ENCODE peak calls at places on chromosome 20, in five cellular contexts. Z is astrocyte, X is tibial artery, K is adrenal gland, W is heart left ventricle. S is an unnamed sample. For H3K4me1, the result is how much of the 10 kb centered on the place peaks cover.

GRCh38 chr20:15673206-15673605 is 900.0 kb downstream of the KIF16B start:
- DNase-seq in X (no peak), W (no peak), Z (peak), K (no peak), S (no peak)

GRCh38 chr20:63129991-63130653 is 85.8 kb downstream of the YTHDF1 start:
- DNase-seq in K (peak), Z (no peak), W (no peak), X (peak), S (peak)

GRCh38 chr20:33490023-33490933 is at the start of gene CBFA2T2:
- DNase-seq in K (peak), X (peak), W (peak), Z (peak), S (no peak)

GRCh38 chr20:4813076-4813838 is 91.5 kb downstream of the PRND start:
- DNase-seq in X (no peak), Z (no peak), K (no peak), W (peak), S (no peak)

GRCh38 chr20:16066571-16066970 is 506.7 kb downstream of the KIF16B start:
- DNase-seq in K (no peak), Z (no peak), W (no peak), X (no peak), S (no peak)

GRCh38 chr20:2859330-2860121 is 13.8 kb upstream of the PTPRA start:
- DNase-seq in K (no peak), Z (peak), X (no peak), W (peak), S (no peak)

GRCh38 chr20:34302723-34303528 is at the start of gene AHCY:
- DNase-seq in W (peak), Z (peak), K (peak), X (peak), S (peak)

GRCh38 chr20:58478141-58478805 is 36.9 kb downstream of the APCDD1L start:
- DNase-seq in K (no peak), Z (no peak), W (no peak), X (no peak), S (no peak)

GRCh38 chr20:23079926-23080325 is 6.2 kb downstream of the CD93 start:
- DNase-seq in Z (no peak), K (no peak), W (no peak), X (no peak), S (peak)

GRCh38 chr20:5282561-5282960 is 34.2 kb downstream of the PROKR2 start:
- DNase-seq in K (no peak), Z (no peak), X (no peak), W (no peak), S (no peak)

GRCh38 chr20:62355527-62356142 is 11.5 kb downstream of the LAMA5 start:
- DNase-seq in W (peak), Z (no peak), X (peak), K (peak), S (peak)

GRCh38 chr20:11305406-11305805 is 612.3 kb upstream of the BTBD3 start:
- DNase-seq in X (no peak), Z (peak), K (no peak), W (no peak), S (no peak)

GRCh38 chr20:22688485-22688884 is 104.1 kb upstream of the FOXA2 start:
- DNase-seq in X (no peak), Z (no peak), W (no peak), K (no peak), S (no peak)

GRCh38 chr20:4160761-4161305 is 145.5 kb upstream of the RNF24 start:
- DNase-seq in W (peak), X (peak), K (peak), Z (peak), S (no peak)

GRCh38 chr20:1811621-1812498 is 83.3 kb upstream of the SIRPA start:
- DNase-seq in X (no peak), Z (peak), W (no peak), K (no peak), S (peak)

GRCh38 chr20:14790771-14791517 is 453.5 kb upstream of the FLRT3 start:
- DNase-seq in X (no peak), K (no peak), Z (peak), W (no peak), S (peak)

GRCh38 chr20:7859371-7859802 is 80.9 kb downstream of the HAO1 start:
- DNase-seq in Z (peak), W (no peak), X (no peak), K (no peak), S (peak)

GRCh38 chr20:41169791-41170351 is 32.5 kb downstream of the PLCG1 start:
- DNase-seq in W (no peak), K (peak), Z (peak), X (peak), S (no peak)

GRCh38 chr20:45946149-45946970 is 11.9 kb downstream of the PCIF1 start:
- DNase-seq in Z (peak), W (peak), X (peak), K (peak), S (no peak)

GRCh38 chr20:6122873-6123649 is at the start of gene FERMT1:
- DNase-seq in Z (peak), K (peak), W (peak), X (no peak), S (peak)

GRCh38 chr20:46308258-46309157 is at the start of gene CDH22:
- DNase-seq in W (peak), K (peak), Z (peak), X (no peak), S (peak)

GRCh38 chr20:58875541-58876134 is 23.1 kb downstream of the GNAS start:
- DNase-seq in W (no peak), X (no peak), K (peak), Z (peak), S (no peak)

GRCh38 chr20:40715491-40715890 is 26.5 kb upstream of the MAFB start:
- DNase-seq in X (no peak), W (no peak), K (no peak), Z (no peak), S (no peak)

GRCh38 chr20:17888044-17888443 is 80.5 kb downstream of the SNX5 start:
- DNase-seq in K (no peak), Z (no peak), W (no peak), X (no peak), S (no peak)

GRCh38 chr20:25018841-25019240 is 26.3 kb upstream of the APMAP start:
- DNase-seq in X (peak), Z (no peak), W (peak), K (no peak), S (no peak)

GRCh38 chr20:6086868-6087267 is 33.0 kb upstream of the LRRN4 start:
- DNase-seq in K (no peak), X (no peak), W (no peak), Z (no peak), S (no peak)

GRCh38 chr20:63230800-63231268 is 4.9 kb upstream of the BIRC7 start:
- DNase-seq in X (peak), K (peak), W (peak), Z (peak), S (peak)

GRCh38 chr20:6501061-6501460 is 266.4 kb upstream of the BMP2 start:
- DNase-seq in K (peak), W (no peak), X (no peak), Z (peak), S (no peak)

GRCh38 chr20:60246751-60247150 is 288.5 kb downstream of the CDH26 start:
- DNase-seq in K (no peak), Z (no peak), X (no peak), W (no peak), S (no peak)

GRCh38 chr20:17066955-17067354 is 159.9 kb upstream of the PCSK2 start:
- DNase-seq in W (no peak), K (no peak), X (no peak), Z (no peak), S (no peak)

GRCh38 chr20:21725892-21726291 is 20.4 kb downstream of the PAX1 start:
- DNase-seq in X (no peak), Z (no peak), K (no peak), W (no peak), S (no peak)

GRCh38 chr20:62953167-62953838 is 794 bp downstream of the SLC17A9 start:
- DNase-seq in W (no peak), X (no peak), K (no peak), Z (no peak), S (no peak)

GRCh38 chr20:47680804-47681529 is 104.3 kb downstream of the SULF2 start:
- DNase-seq in K (no peak), Z (peak), X (no peak), W (no peak), S (no peak)

GRCh38 chr20:16970751-16971150 is 222.6 kb downstream of the OTOR start:
- DNase-seq in K (no peak), Z (no peak), W (no peak), X (no peak), S (no peak)

GRCh38 chr20:20480126-20480525 is 112.2 kb downstream of the INSM1 start:
- DNase-seq in Z (no peak), X (no peak), W (no peak), K (no peak), S (no peak)

GRCh38 chr20:36895036-36895435 is 19.1 kb downstream of the TLDC2 start:
- DNase-seq in W (no peak), Z (no peak), X (no peak), K (no peak), S (no peak)

GRCh38 chr20:36988494-36988966 is 37.0 kb upstream of the SAMHD1 start:
- DNase-seq in X (no peak), Z (peak), W (no peak), K (no peak), S (peak)

GRCh38 chr20:39897781-39898466 is 791.1 kb downstream of the MAFB start:
- DNase-seq in X (no peak), Z (peak), W (no peak), K (no peak), S (no peak)

GRCh38 chr20:63321148-63321831 is 28.3 kb downstream of the COL20A1 start:
- DNase-seq in K (peak), W (peak), X (peak), Z (peak), S (no peak)

GRCh38 chr20:35305682-35306556 is 13.7 kb upstream of the FAM83C start:
- DNase-seq in X (peak), W (no peak), Z (peak), K (peak), S (peak)
- H3K4me1 ChIP-seq in X (under half), W (under half), Z (half or more), K (under half), S (half or more)

GRCh38 chr20:44494266-44494665 is 18.6 kb downstream of the TTPAL start:
- DNase-seq in X (no peak), Z (peak), W (no peak), K (no peak), S (no peak)

GRCh38 chr20:44496976-44497375 is 21.3 kb downstream of the TTPAL start:
- DNase-seq in Z (peak), X (no peak), K (no peak), W (no peak), S (no peak)

GRCh38 chr20:44495257-44495656 is 19.6 kb downstream of the TTPAL start:
- DNase-seq in Z (peak), W (no peak), K (no peak), X (no peak), S (no peak)

GRCh38 chr20:44494681-44495080 is 19.0 kb downstream of the TTPAL start:
- DNase-seq in W (no peak), Z (no peak), K (no peak), X (no peak), S (no peak)

DNA sequence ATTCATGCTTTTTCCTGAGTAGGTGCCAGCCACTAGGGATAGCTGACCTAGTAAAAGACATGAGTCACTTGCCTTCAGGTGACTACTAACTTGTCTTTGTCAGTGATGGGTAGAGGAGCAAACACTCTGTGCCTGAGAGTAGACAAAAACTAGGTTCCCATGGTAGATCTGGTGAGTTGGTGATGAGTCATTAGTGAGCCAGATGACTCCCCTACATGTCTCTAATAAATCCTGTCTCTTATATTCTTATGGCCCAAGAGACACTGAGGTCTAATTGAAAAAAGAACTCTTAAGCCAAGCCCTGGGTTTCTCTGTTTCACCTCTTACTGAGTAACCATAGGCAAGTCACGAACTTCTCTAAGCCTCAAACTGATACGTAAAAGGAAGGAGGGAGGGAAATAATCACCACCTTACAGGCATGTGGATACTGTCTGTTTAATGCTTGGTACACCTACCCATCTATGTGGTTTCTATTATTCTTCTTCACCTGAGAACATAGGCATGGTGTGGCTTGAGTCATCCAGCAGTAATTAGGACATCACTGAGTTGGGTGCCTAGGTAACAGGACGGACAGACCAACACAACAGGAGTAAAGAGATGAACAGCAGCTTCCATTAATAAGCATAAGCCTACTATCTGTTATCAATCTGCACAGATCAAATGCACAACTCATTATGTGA is 20.3 kb downstream of the TTPAL start:
- DNase-seq in X (no peak), K (no peak), W (no peak), Z (peak), S (no peak)
- H3K4me3 ChIP-seq in X (no peak), K (no peak), W (no peak), Z (no peak), S (no peak)

DNA sequence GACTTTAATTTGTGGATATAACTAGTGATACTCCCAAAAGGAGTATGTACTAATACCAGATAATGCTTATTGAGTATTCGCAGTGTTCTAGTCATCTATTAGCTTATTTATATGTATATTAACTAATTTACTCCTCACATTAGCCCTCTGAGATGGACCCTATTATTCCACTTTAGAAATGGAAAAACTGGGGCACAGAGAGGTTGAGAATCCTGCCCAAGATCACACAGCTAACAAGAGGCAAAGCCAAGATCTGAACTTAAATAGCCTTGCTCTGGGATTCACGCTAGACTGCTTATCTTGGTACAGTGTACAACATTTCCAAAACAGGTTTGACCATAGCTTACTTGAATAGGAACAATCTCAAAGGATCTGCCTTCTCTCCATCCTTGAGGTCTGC is 8.5 kb upstream of the SPO11 start:
- DNase-seq in K (no peak), W (no peak), Z (no peak), X (no peak), S (no peak)
- H3K4me1 ChIP-seq in K (under half), W (under half), Z (under half), X (under half), S (under half)

GRCh38 chr20:9342651-9343050 is 171.7 kb upstream of the LAMP5 start:
- DNase-seq in Z (no peak), W (no peak), X (no peak), K (no peak), S (no peak)

GRCh38 chr20:9339708-9340107 is 174.7 kb upstream of the LAMP5 start:
- DNase-seq in Z (no peak), K (no peak), X (no peak), W (no peak), S (no peak)

GRCh38 chr20:9348746-9349145 is 165.6 kb upstream of the LAMP5 start:
- DNase-seq in X (no peak), Z (no peak), K (no peak), W (no peak), S (no peak)

GRCh38 chr20:9348316-9348715 is 166.1 kb upstream of the LAMP5 start:
- DNase-seq in X (no peak), W (no peak), K (no peak), Z (no peak), S (no peak)

GRCh38 chr20:9344080-9344920 is 170.1 kb upstream of the LAMP5 start:
- DNase-seq in W (no peak), X (no peak), Z (peak), K (peak), S (peak)
- H3K4me3 ChIP-seq in W (no peak), X (no peak), Z (no peak), K (no peak), S (no peak)

GRCh38 chr20:50528804-50529351 is 18.7 kb downstream of the PTPN1 start:
- DNase-seq in Z (peak), K (no peak), X (no peak), W (no peak), S (no peak)
- H3K4me1 ChIP-seq in Z (under half), K (under half), X (half or more), W (half or more), S (under half)

GRCh38 chr20:49285813-49286494 is 8.1 kb upstream of the ZNFX1 start:
- DNase-seq in X (no peak), Z (no peak), K (no peak), W (no peak), S (no peak)
- H3K4me3 ChIP-seq in X (no peak), Z (peak), K (no peak), W (no peak), S (no peak)

GRCh38 chr20:53706008-53706481 is 112.4 kb upstream of the ZNF217 start:
- DNase-seq in Z (peak), K (no peak), W (no peak), X (no peak), S (no peak)
- H3K4me1 ChIP-seq in Z (under half), K (under half), W (under half), X (under half), S (under half)

DNA sequence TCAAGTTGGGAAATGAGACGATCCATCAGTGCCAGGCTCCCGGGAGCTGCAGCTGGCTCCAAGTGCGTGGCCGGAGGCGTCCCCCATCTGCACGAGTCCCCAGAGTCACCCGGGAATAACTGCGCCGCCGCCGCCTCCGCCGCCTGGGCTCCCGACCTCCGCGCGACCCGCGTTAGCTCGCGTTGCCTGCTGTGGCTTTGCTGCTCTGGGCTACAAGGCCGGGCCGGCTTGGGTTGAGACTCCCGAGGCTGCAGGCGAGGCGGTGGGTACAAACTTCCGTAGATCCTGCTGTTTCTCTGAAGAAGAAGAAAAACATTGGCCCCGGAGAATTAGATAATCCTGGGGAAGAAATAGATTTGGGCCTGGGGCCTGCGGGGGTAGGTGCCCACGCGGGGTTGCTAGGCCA is 7.4 kb upstream of the LAMP5 start:
- DNase-seq in Z (no peak), W (no peak), K (no peak), X (no peak), S (no peak)
- H3K4me3 ChIP-seq in Z (no peak), W (peak), K (no peak), X (peak), S (no peak)